ENCODE peak calls at places on chromosomes 12 and 14, in eight cellular contexts. C is stomach; S is A549; T is uterus; B is pancreas; O is CD8-positive, alpha-beta memory T cell; I is colonic mucosa; P is IMR-90. M is an unnamed sample.

GRCh38 chr12:96404683-96405082 is 4.4 kb upstream of the CDK17 start:
- DNase-seq in C (no peak), S (no peak), T (no peak), B (no peak), O (no peak), I (no peak), P (peak; percentile 48), M (no peak)

GRCh38 chr12:128609861-128610260 is 213.9 kb downstream of the SLC15A4 start:
- DNase-seq in C (no peak), S (no peak), T (no peak), B (no peak), O (no peak), I (no peak), P (no peak), M (no peak)

GRCh38 chr14:71933026-71933587 is 878 bp downstream of the RGS6 start:
- DNase-seq in C (no peak), S (no peak), T (no peak), B (no peak), O (no peak), I (no peak), P (no peak), M (no peak)

GRCh38 chr14:81343701-81344100 is 56.4 kb downstream of the STON2 start:
- DNase-seq in C (no peak), S (no peak), T (no peak), B (no peak), O (no peak), I (no peak), P (no peak), M (no peak)

GRCh38 chr14:22906073-22906472 is 12.9 kb downstream of the RBM23 start:
- DNase-seq in C (no peak), S (no peak), T (no peak), B (no peak), O (no peak), I (no peak), P (no peak), M (no peak)

GRCh38 chr12:107277850-107278249 is 184.5 kb upstream of the CRY1 start:
- DNase-seq in C (no peak), S (no peak), T (no peak), B (no peak), O (no peak), I (no peak), P (peak; percentile 84), M (no peak)

GRCh38 chr12:58757422-58757821 is 162.9 kb downstream of the LRIG3 start:
- DNase-seq in C (no peak), S (no peak), T (no peak), B (no peak), O (no peak), I (no peak), P (peak; percentile 98), M (no peak)

GRCh38 chr14:103578401-103579075 is 15.8 kb downstream of the COA8 start:
- DNase-seq in C (no peak), S (no peak), T (no peak), B (no peak), O (no peak), I (no peak), P (peak; percentile 53), M (no peak)

GRCh38 chr12:85275359-85275758 is 4.7 kb upstream of the ALX1 start:
- DNase-seq in C (no peak), S (peak; percentile 38), T (no peak), B (no peak), O (no peak), I (no peak), P (no peak), M (no peak)
- H3K4me1 ChIP-seq in C (peaks cover 9% of the 10 kb centered on the region), S (peaks cover 5% of the 10 kb centered on the region), T (no peaks in the 10 kb centered on the region), B (no peaks in the 10 kb centered on the region), O (no peaks in the 10 kb centered on the region), I (no peaks in the 10 kb centered on the region), P (no peaks in the 10 kb centered on the region), M (no peaks in the 10 kb centered on the region)

DNA sequence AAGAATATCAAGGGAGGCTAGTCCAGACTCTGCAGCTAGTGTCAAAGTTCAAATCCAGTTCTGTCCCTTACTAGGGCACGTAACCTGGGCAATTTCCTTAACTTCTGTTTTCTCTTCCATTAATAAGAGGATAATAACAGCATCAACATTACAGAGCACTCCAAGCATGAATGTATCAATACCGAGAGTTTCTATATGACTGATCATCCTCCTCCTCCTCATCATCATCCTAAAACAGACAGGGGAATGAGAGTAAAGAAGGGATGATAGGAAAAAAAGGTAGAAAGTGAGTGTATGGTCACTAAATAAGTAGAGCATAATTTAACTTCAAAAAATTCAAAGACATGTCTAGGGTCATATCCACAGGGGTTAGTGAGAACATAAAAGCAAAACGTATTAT is 171.4 kb downstream of the NDUFA12 start:
- DNase-seq in C (no peak), S (no peak), T (no peak), B (no peak), O (no peak), I (no peak), P (no peak), M (no peak)
- H3K27ac ChIP-seq in C (no peak overlapping the region), S (no peak overlapping the region), T (no peak overlapping the region), B (no peak overlapping the region), O (no peak overlapping the region), I (no peak overlapping the region), P (no peak overlapping the region), M (no peak overlapping the region)

GRCh38 chr14:95712398-95712797 is 1.5 kb downstream of the TCL1A start:
- DNase-seq in C (no peak), S (no peak), T (no peak), B (no peak), O (no peak), I (no peak), P (no peak), M (no peak)
- H3K4me3 ChIP-seq in C (no peak overlapping the region), S (no peak overlapping the region), T (no peak overlapping the region), B (no peak overlapping the region), O (no peak overlapping the region), I (no peak overlapping the region), P (no peak overlapping the region), M (no peak overlapping the region)

DNA sequence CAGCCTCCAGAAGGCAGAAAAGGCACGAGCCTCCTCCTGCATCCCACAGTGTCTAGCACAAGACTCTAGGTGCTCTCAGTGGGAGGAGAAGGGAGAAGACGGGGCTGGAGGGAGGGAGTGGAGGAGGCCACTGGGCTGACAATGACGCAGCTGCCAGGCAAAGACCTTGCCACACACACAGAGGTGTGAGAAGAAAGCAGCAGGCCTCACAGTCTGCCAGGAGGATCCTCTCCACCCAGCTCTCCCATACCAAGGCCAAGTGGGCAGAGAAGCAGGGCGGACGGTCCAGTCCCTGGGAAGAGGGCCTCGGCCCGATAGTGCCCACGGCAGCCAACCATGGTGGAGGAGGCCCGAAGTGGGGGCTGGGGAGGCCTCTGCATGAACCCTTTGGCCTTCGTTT is 78.9 kb downstream of the NCOR2 start:
- DNase-seq in C (no peak), S (no peak), T (no peak), B (peak; percentile 62), O (no peak), I (no peak), P (no peak), M (no peak)
- H3K4me1 ChIP-seq in C (peaks cover 17% of the 10 kb centered on the region), S (no peaks in the 10 kb centered on the region), T (peaks cover 5% of the 10 kb centered on the region), B (peaks cover 16% of the 10 kb centered on the region), O (peaks cover under 1% of the 10 kb centered on the region), I (no peaks in the 10 kb centered on the region), P (peaks cover 2% of the 10 kb centered on the region), M (no peaks in the 10 kb centered on the region)

GRCh38 chr12:123963829-123964228 is 8.8 kb downstream of the CCDC92 start:
- DNase-seq in C (no peak), S (no peak), T (no peak), B (no peak), O (no peak), I (no peak), P (no peak), M (no peak)

GRCh38 chr12:123966596-123966995 is 6.0 kb downstream of the CCDC92 start:
- DNase-seq in C (no peak), S (no peak), T (no peak), B (no peak), O (no peak), I (no peak), P (peak; percentile 80), M (no peak)

GRCh38 chr12:123965382-123965781 is 7.2 kb downstream of the CCDC92 start:
- DNase-seq in C (no peak), S (no peak), T (no peak), B (no peak), O (no peak), I (no peak), P (no peak), M (no peak)

GRCh38 chr12:123971449-123971769 is 1.2 kb downstream of the CCDC92 start:
- DNase-seq in C (no peak), S (no peak), T (no peak), B (no peak), O (no peak), I (no peak), P (no peak), M (no peak)

DNA sequence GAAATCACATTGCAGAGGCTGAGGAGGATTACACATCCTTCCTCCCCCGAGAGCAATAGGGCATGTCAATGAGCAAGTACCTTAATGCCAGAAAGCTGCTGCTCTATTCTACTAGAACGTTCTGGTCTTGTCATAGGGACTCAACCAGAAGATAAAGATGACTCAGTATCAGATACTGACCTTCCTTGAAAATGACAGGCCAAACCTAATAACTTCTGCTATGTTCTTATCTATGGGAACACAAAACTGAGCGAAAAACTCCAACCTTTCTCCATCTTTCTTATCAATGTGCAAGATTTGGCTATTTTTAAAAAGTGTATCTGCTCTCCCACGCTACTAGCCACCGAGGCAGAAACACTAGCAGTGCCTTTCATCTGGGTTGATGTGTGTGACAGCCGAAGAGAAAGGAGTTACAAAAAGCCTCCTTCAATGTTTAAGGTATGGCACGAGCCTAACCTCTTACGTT is 5.5 kb downstream of the CCDC92 start:
- DNase-seq in C (no peak), S (no peak), T (no peak), B (no peak), O (no peak), I (no peak), P (no peak), M (no peak)
- H3K27ac ChIP-seq in C (no peak overlapping the region), S (no peak overlapping the region), T (no peak overlapping the region), B (no peak overlapping the region), O (no peak overlapping the region), I (no peak overlapping the region), P (no peak overlapping the region), M (no peak overlapping the region)

GRCh38 chr12:54411398-54412241 is 7.4 kb downstream of the ITGA5 start:
- DNase-seq in C (peak; percentile 31), S (peak; percentile 53), T (no peak), B (no peak), O (peak; percentile 62), I (no peak), P (peak; percentile 96), M (peak; percentile 58)
- H3K4me3 ChIP-seq in C (peak overlapping the region; percentile 82), S (no peak overlapping the region), T (no peak overlapping the region), B (no peak overlapping the region), O (peak overlapping the region; percentile 85), I (no peak overlapping the region), P (no peak overlapping the region), M (peak overlapping the region; percentile 84)

M was measured in naive thymus-derived CD4-positive, alpha-beta T cell.